ENCODE peak calls at places on chromosomes 16 and 17, in eight cellular contexts. One of them, this sample, is unnamed.

GRCh38 chr17:63444457-63444856 is 1.6 kb downstream of the CYB561 start:
- DNase-seq in cardiac muscle cell: no peak
- DNase-seq in HL-60: no peak
- DNase-seq in fibroblast of lung: no peak
- DNase-seq in heart left ventricle: no peak
- DNase-seq in mammary epithelial cell: no peak
- DNase-seq in upper lobe of right lung: no peak
- DNase-seq in heart right ventricle: no peak
- DNase-seq in this sample: no peak

GRCh38 chr17:57604771-57605733 is 140.0 kb downstream of the CCDC182 start:
- DNase-seq in cardiac muscle cell: peak; percentile 68
- DNase-seq in HL-60: no peak
- DNase-seq in fibroblast of lung: peak; percentile 74
- DNase-seq in heart left ventricle: peak; percentile 64
- DNase-seq in mammary epithelial cell: no peak
- DNase-seq in upper lobe of right lung: peak; percentile 61
- DNase-seq in heart right ventricle: peak; percentile 50
- DNase-seq in this sample: no peak

GRCh38 chr17:31596382-31597323 is 205.2 kb downstream of the RAB11FIP4 start:
- DNase-seq in cardiac muscle cell: peak; percentile 96
- DNase-seq in HL-60: peak; percentile 80
- DNase-seq in fibroblast of lung: peak; percentile 96
- DNase-seq in heart left ventricle: peak; percentile 85
- DNase-seq in mammary epithelial cell: peak; percentile 96
- DNase-seq in upper lobe of right lung: peak; percentile 80
- DNase-seq in heart right ventricle: peak; percentile 75
- DNase-seq in this sample: peak; percentile 96

GRCh38 chr17:56939869-56940484 is 20.9 kb downstream of the COIL start:
- DNase-seq in cardiac muscle cell: peak; percentile 75
- DNase-seq in HL-60: no peak
- DNase-seq in fibroblast of lung: peak; percentile 72
- DNase-seq in heart left ventricle: no peak
- DNase-seq in mammary epithelial cell: peak; percentile 32
- DNase-seq in upper lobe of right lung: no peak
- DNase-seq in heart right ventricle: no peak
- DNase-seq in this sample: no peak

GRCh38 chr17:1996243-1997145 is 28.6 kb downstream of the RTN4RL1 start:
- DNase-seq in cardiac muscle cell: no peak
- DNase-seq in HL-60: no peak
- DNase-seq in fibroblast of lung: no peak
- DNase-seq in heart left ventricle: no peak
- DNase-seq in mammary epithelial cell: no peak
- DNase-seq in upper lobe of right lung: no peak
- DNase-seq in heart right ventricle: no peak
- DNase-seq in this sample: no peak

GRCh38 chr16:64481497-64481896 is 640.4 kb downstream of the CDH11 start:
- DNase-seq in cardiac muscle cell: no peak
- DNase-seq in HL-60: no peak
- DNase-seq in fibroblast of lung: no peak
- DNase-seq in heart left ventricle: no peak
- DNase-seq in mammary epithelial cell: no peak
- DNase-seq in upper lobe of right lung: no peak
- DNase-seq in heart right ventricle: no peak
- DNase-seq in this sample: no peak

GRCh38 chr16:12062343-12063003 is 85.9 kb downstream of the SNX29 start:
- DNase-seq in cardiac muscle cell: peak; percentile 88
- DNase-seq in HL-60: peak; percentile 51
- DNase-seq in fibroblast of lung: peak; percentile 87
- DNase-seq in heart left ventricle: peak; percentile 61
- DNase-seq in mammary epithelial cell: peak; percentile 72
- DNase-seq in upper lobe of right lung: peak; percentile 90
- DNase-seq in heart right ventricle: peak; percentile 65
- DNase-seq in this sample: peak; percentile 93

GRCh38 chr16:68640972-68641371 is 4.1 kb upstream of the CDH3 start:
- DNase-seq in cardiac muscle cell: peak; percentile 56
- DNase-seq in HL-60: no peak
- DNase-seq in fibroblast of lung: no peak
- DNase-seq in heart left ventricle: no peak
- DNase-seq in mammary epithelial cell: peak; percentile 84
- DNase-seq in upper lobe of right lung: no peak
- DNase-seq in heart right ventricle: no peak
- DNase-seq in this sample: no peak

GRCh38 chr16:19696312-19696711 is 21.7 kb downstream of the KNOP1 start:
- DNase-seq in cardiac muscle cell: peak; percentile 91
- DNase-seq in HL-60: no peak
- DNase-seq in fibroblast of lung: peak; percentile 93
- DNase-seq in heart left ventricle: peak; percentile 88
- DNase-seq in mammary epithelial cell: peak; percentile 38
- DNase-seq in upper lobe of right lung: peak; percentile 73
- DNase-seq in heart right ventricle: peak; percentile 71
- DNase-seq in this sample: no peak

GRCh38 chr17:9817086-9817485 is 4.8 kb downstream of the GSG1L2 start:
- DNase-seq in cardiac muscle cell: peak; percentile 69
- DNase-seq in HL-60: no peak
- DNase-seq in fibroblast of lung: peak; percentile 33
- DNase-seq in heart left ventricle: no peak
- DNase-seq in mammary epithelial cell: peak; percentile 51
- DNase-seq in upper lobe of right lung: no peak
- DNase-seq in heart right ventricle: no peak
- DNase-seq in this sample: no peak

GRCh38 chr17:78401246-78401645 is 22.8 kb downstream of the PGS1 start:
- DNase-seq in cardiac muscle cell: peak; percentile 33
- DNase-seq in HL-60: no peak
- DNase-seq in fibroblast of lung: no peak
- DNase-seq in heart left ventricle: no peak
- DNase-seq in mammary epithelial cell: peak; percentile 85
- DNase-seq in upper lobe of right lung: no peak
- DNase-seq in heart right ventricle: peak; percentile 11
- DNase-seq in this sample: no peak

GRCh38 chr16:25311950-25312349 is 54.3 kb upstream of the ZKSCAN2 start:
- DNase-seq in cardiac muscle cell: no peak
- DNase-seq in HL-60: no peak
- DNase-seq in fibroblast of lung: no peak
- DNase-seq in heart left ventricle: no peak
- DNase-seq in mammary epithelial cell: no peak
- DNase-seq in upper lobe of right lung: no peak
- DNase-seq in heart right ventricle: no peak
- DNase-seq in this sample: no peak

GRCh38 chr17:335691-336090 is 16.9 kb downstream of the RPH3AL start:
- DNase-seq in cardiac muscle cell: no peak
- DNase-seq in HL-60: no peak
- DNase-seq in fibroblast of lung: no peak
- DNase-seq in heart left ventricle: no peak
- DNase-seq in mammary epithelial cell: no peak
- DNase-seq in upper lobe of right lung: peak; percentile 57
- DNase-seq in heart right ventricle: no peak
- DNase-seq in this sample: no peak

GRCh38 chr17:46876353-46876887 is 25.0 kb downstream of the WNT9B start:
- DNase-seq in cardiac muscle cell: no peak
- DNase-seq in HL-60: no peak
- DNase-seq in fibroblast of lung: no peak
- DNase-seq in heart left ventricle: no peak
- DNase-seq in mammary epithelial cell: peak; percentile 48
- DNase-seq in upper lobe of right lung: no peak
- DNase-seq in heart right ventricle: no peak
- DNase-seq in this sample: no peak

GRCh38 chr16:87143661-87144121 is 173.5 kb downstream of the C16orf95 start:
- DNase-seq in cardiac muscle cell: no peak
- DNase-seq in HL-60: no peak
- DNase-seq in fibroblast of lung: no peak
- DNase-seq in heart left ventricle: no peak
- DNase-seq in mammary epithelial cell: no peak
- DNase-seq in upper lobe of right lung: peak; percentile 57
- DNase-seq in heart right ventricle: no peak
- DNase-seq in this sample: no peak

GRCh38 chr16:30187971-30188561 is 4.7 kb downstream of the CORO1A start:
- DNase-seq in cardiac muscle cell: no peak
- DNase-seq in HL-60: peak; percentile 61
- DNase-seq in fibroblast of lung: no peak
- DNase-seq in heart left ventricle: no peak
- DNase-seq in mammary epithelial cell: no peak
- DNase-seq in upper lobe of right lung: no peak
- DNase-seq in heart right ventricle: no peak
- DNase-seq in this sample: no peak

GRCh38 chr17:6780886-6781285 is 4.9 kb downstream of the FBXO39 start:
- DNase-seq in cardiac muscle cell: peak; percentile 20
- DNase-seq in HL-60: no peak
- DNase-seq in fibroblast of lung: no peak
- DNase-seq in heart left ventricle: no peak
- DNase-seq in mammary epithelial cell: no peak
- DNase-seq in upper lobe of right lung: no peak
- DNase-seq in heart right ventricle: no peak
- DNase-seq in this sample: no peak

GRCh38 chr17:39210093-39210434 is 10.0 kb downstream of the RPL19 start:
- DNase-seq in cardiac muscle cell: no peak
- DNase-seq in HL-60: no peak
- DNase-seq in fibroblast of lung: no peak
- DNase-seq in heart left ventricle: no peak
- DNase-seq in mammary epithelial cell: no peak
- DNase-seq in upper lobe of right lung: no peak
- DNase-seq in heart right ventricle: no peak
- DNase-seq in this sample: no peak

GRCh38 chr17:39212200-39212810 is 12.2 kb downstream of the RPL19 start:
- DNase-seq in cardiac muscle cell: no peak
- DNase-seq in HL-60: no peak
- DNase-seq in fibroblast of lung: no peak
- DNase-seq in heart left ventricle: no peak
- DNase-seq in mammary epithelial cell: no peak
- DNase-seq in upper lobe of right lung: no peak
- DNase-seq in heart right ventricle: no peak
- DNase-seq in this sample: no peak

GRCh38 chr17:39208136-39208535 is 8.1 kb downstream of the RPL19 start:
- DNase-seq in cardiac muscle cell: no peak
- DNase-seq in HL-60: no peak
- DNase-seq in fibroblast of lung: no peak
- DNase-seq in heart left ventricle: no peak
- DNase-seq in mammary epithelial cell: no peak
- DNase-seq in upper lobe of right lung: peak; percentile 80
- DNase-seq in heart right ventricle: no peak
- DNase-seq in this sample: no peak

GRCh38 chr17:39208893-39209292 is 8.8 kb downstream of the RPL19 start:
- DNase-seq in cardiac muscle cell: no peak
- DNase-seq in HL-60: peak; percentile 67
- DNase-seq in fibroblast of lung: peak; percentile 27
- DNase-seq in heart left ventricle: no peak
- DNase-seq in mammary epithelial cell: no peak
- DNase-seq in upper lobe of right lung: peak; percentile 78
- DNase-seq in heart right ventricle: no peak
- DNase-seq in this sample: no peak

DNA sequence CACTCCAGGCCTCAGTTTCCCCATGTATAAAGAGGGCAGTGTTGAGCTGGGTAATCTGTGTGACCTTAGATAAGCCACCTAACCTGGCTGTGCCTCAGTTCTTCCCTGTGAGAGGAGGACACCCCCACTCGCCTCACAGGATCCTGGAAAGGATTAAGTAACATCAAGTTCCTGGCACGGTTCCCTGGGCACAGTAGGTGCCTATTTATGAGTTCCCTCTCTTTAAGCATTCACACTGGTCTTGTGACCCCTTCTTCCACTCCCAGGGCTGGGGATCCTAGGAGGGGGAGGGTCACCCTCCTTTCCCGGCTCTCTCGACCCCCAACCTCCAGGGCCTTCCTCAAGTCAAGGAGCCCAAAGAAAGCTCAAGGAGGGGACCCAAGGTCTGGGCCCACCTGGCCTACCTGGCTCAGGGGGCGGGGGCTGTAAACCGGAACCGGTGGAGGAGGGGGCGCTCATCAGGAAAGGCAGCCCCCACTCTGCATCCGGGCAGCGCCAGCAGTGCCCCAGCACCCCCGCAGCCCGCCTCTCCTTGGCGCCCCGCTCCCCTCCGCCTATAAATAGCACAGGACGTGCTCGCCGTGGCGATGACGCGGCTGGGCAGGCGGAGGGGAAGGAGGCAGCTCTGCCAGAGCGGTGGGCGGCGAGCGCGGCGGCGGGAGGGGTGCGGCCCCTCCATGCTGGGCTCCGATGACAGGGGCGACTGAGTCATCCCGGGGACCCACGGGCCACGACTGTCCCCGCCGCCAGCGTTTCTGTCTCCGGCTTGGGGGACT is 9.4 kb downstream of the RPL19 start:
- DNase-seq in cardiac muscle cell: peak; percentile 66
- DNase-seq in HL-60: peak; percentile 84
- DNase-seq in fibroblast of lung: peak; percentile 35
- DNase-seq in heart left ventricle: peak; percentile 72
- DNase-seq in mammary epithelial cell: no peak
- DNase-seq in upper lobe of right lung: peak; percentile 92
- DNase-seq in heart right ventricle: peak; percentile 74
- DNase-seq in this sample: no peak
- H3K4me3 ChIP-seq in cardiac muscle cell: peak overlapping the region; percentile 24
- H3K4me3 ChIP-seq in HL-60: peak overlapping the region; percentile 39
- H3K4me3 ChIP-seq in fibroblast of lung: peak overlapping the region; percentile 51
- H3K4me3 ChIP-seq in heart left ventricle: peak overlapping the region; percentile 55
- H3K4me3 ChIP-seq in mammary epithelial cell: no peak overlapping the region
- H3K4me3 ChIP-seq in upper lobe of right lung: peak overlapping the region; percentile 44
- H3K4me3 ChIP-seq in heart right ventricle: peak overlapping the region; percentile 53
- H3K4me3 ChIP-seq in this sample: peak overlapping the region; percentile 71

GRCh38 chr17:17146791-17147406 is 59.2 kb downstream of the PLD6 start:
- DNase-seq in cardiac muscle cell: no peak
- DNase-seq in HL-60: no peak
- DNase-seq in fibroblast of lung: no peak
- DNase-seq in heart left ventricle: no peak
- DNase-seq in mammary epithelial cell: no peak
- DNase-seq in upper lobe of right lung: no peak
- DNase-seq in heart right ventricle: peak; percentile 48
- DNase-seq in this sample: no peak
- TF ChIP-seq CTCF in cardiac muscle cell: no peak
- TF ChIP-seq CTCF in HL-60: no peak
- TF ChIP-seq CTCF in fibroblast of lung: no peak
- TF ChIP-seq CTCF in heart left ventricle: peak; percentile 16
- TF ChIP-seq CTCF in mammary epithelial cell: peak; percentile 29
- TF ChIP-seq CTCF in upper lobe of right lung: peak; percentile 17
- TF ChIP-seq CTCF in heart right ventricle: no peak
- TF ChIP-seq CTCF in this sample: no peak

GRCh38 chr16:84898447-84898846 is 78.7 kb downstream of the CRISPLD2 start:
- DNase-seq in cardiac muscle cell: no peak
- DNase-seq in HL-60: no peak
- DNase-seq in fibroblast of lung: no peak
- DNase-seq in heart left ventricle: no peak
- DNase-seq in mammary epithelial cell: peak; percentile 71
- DNase-seq in upper lobe of right lung: no peak
- DNase-seq in heart right ventricle: no peak
- DNase-seq in this sample: no peak
- H3K27ac ChIP-seq in cardiac muscle cell: no peak overlapping the region
- H3K27ac ChIP-seq in HL-60: peak overlapping the region; percentile 22
- H3K27ac ChIP-seq in fibroblast of lung: no peak overlapping the region
- H3K27ac ChIP-seq in heart left ventricle: no peak overlapping the region
- H3K27ac ChIP-seq in mammary epithelial cell: no peak overlapping the region
- H3K27ac ChIP-seq in upper lobe of right lung: no peak overlapping the region
- H3K27ac ChIP-seq in heart right ventricle: no peak overlapping the region
- H3K27ac ChIP-seq in this sample: no peak overlapping the region

DNA sequence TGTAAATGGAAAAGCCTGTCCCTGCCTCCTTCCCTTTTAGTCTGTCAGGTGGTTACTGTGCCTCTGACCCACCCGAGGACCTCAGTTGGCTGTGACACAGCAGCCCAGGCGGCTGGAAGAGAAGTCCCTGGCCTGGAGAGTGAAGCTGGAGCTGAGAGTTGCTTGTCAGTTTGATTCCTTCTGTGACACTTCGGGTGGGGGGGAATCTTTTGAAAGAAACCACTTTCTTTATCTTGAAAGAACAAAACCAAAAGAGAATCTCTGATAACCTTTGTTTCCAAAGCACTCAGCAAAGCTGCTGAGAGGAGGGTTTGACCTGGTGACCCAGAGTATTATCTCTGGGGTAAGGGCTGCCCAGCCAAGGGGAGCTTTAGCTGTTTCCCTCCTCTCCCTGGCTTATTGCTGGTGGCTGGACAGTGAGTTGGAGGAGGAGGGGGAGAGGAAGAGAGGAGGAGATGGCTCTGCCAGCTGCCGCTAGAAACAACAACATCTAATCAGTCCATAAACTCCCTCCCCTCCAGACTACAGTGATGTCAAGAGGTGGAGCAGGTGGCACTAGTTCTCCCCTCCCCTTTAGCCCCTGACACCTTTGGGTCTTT is 34.0 kb downstream of the YPEL2 start:
- DNase-seq in cardiac muscle cell: no peak
- DNase-seq in HL-60: no peak
- DNase-seq in fibroblast of lung: no peak
- DNase-seq in heart left ventricle: no peak
- DNase-seq in mammary epithelial cell: no peak
- DNase-seq in upper lobe of right lung: no peak
- DNase-seq in heart right ventricle: no peak
- DNase-seq in this sample: no peak
- H3K4me3 ChIP-seq in cardiac muscle cell: no peak overlapping the region
- H3K4me3 ChIP-seq in HL-60: no peak overlapping the region
- H3K4me3 ChIP-seq in fibroblast of lung: no peak overlapping the region
- H3K4me3 ChIP-seq in heart left ventricle: peak overlapping the region; percentile 8
- H3K4me3 ChIP-seq in mammary epithelial cell: no peak overlapping the region
- H3K4me3 ChIP-seq in upper lobe of right lung: no peak overlapping the region
- H3K4me3 ChIP-seq in heart right ventricle: no peak overlapping the region
- H3K4me3 ChIP-seq in this sample: peak overlapping the region; percentile 12

This sample was measured in coronary artery.